ENCODE peak calls at places on chromosomes 2 and 18, in nine cellular contexts. P is IMR-90; Q is CD4-positive, alpha-beta T cell; F is NCI-H460; X is stimulated activated CD8-positive, alpha-beta memory T cell treated with anti-CD3 and anti-CD28 coated beads, Interleukin-4, amount 100 ng/mL, for 1 hour; D is activated CD8-positive, alpha-beta memory T cell treated with anti-CD3 and anti-CD28 coated beads, Interleukin-2, amount 50 U/mL, for 4 hours; C is A172; V is HEK293T; E is anterior cingulate cortex. A is an unnamed sample.

GRCh38 chr2:173715483-173715882 is 249.7 kb downstream of the SP3 start:
- DNase-seq in P (no peak), Q (no peak), F (no peak), X (no peak), D (no peak), C (no peak), V (no peak), E (no peak), A (no peak)

GRCh38 chr2:239307921-239308620 is 92.7 kb downstream of the HDAC4 start:
- DNase-seq in P (no peak), Q (no peak), F (no peak), X (no peak), D (peak), C (no peak), V (no peak), E (no peak), A (no peak)

GRCh38 chr2:200380833-200381542 is 74.5 kb downstream of the SPATS2L start:
- DNase-seq in P (peak), Q (no peak), F (no peak), X (no peak), D (no peak), C (peak), V (no peak), E (no peak), A (peak)

GRCh38 chr2:46230115-46230571 is 67.1 kb upstream of the EPAS1 start:
- DNase-seq in P (no peak), Q (no peak), F (no peak), X (no peak), D (peak), C (no peak), V (no peak), E (peak), A (no peak)

GRCh38 chr2:229665158-229665557 is 49.2 kb downstream of the DNER start:
- DNase-seq in P (no peak), Q (no peak), F (no peak), X (no peak), D (no peak), C (no peak), V (no peak), E (no peak), A (no peak)

GRCh38 chr2:152560163-152560562 is 157.1 kb downstream of the PRPF40A start:
- DNase-seq in P (peak), Q (no peak), F (no peak), X (no peak), D (no peak), C (no peak), V (no peak), E (no peak), A (no peak)

GRCh38 chr18:35513181-35513932 is 15.6 kb upstream of the INO80C start:
- DNase-seq in P (peak), Q (no peak), F (no peak), X (no peak), D (no peak), C (peak), V (peak), E (no peak), A (peak)

GRCh38 chr2:219912530-219912929 is 285.1 kb downstream of the SLC4A3 start:
- DNase-seq in P (peak), Q (no peak), F (no peak), X (no peak), D (no peak), C (peak), V (peak), E (no peak), A (no peak)

GRCh38 chr2:116510117-116510671 is 1304.3 kb upstream of the DDX18 start:
- DNase-seq in P (no peak), Q (no peak), F (peak), X (no peak), D (no peak), C (peak), V (no peak), E (no peak), A (peak)

GRCh38 chr18:79121746-79122474 is 52.7 kb downstream of the ATP9B start:
- DNase-seq in P (peak), Q (no peak), F (no peak), X (no peak), D (no peak), C (no peak), V (no peak), E (no peak), A (no peak)

GRCh38 chr2:20135631-20136050 is 84.2 kb upstream of the LAPTM4A start:
- DNase-seq in P (peak), Q (peak), F (peak), X (no peak), D (no peak), C (peak), V (peak), E (no peak), A (peak)

GRCh38 chr2:12300019-12300602 is 416.6 kb upstream of the TRIB2 start:
- DNase-seq in P (peak), Q (no peak), F (no peak), X (no peak), D (no peak), C (no peak), V (no peak), E (no peak), A (no peak)

GRCh38 chr2:191811807-191812602 is 34.9 kb downstream of the CAVIN2 start:
- DNase-seq in P (peak), Q (peak), F (peak), X (no peak), D (peak), C (peak), V (peak), E (peak), A (peak)

GRCh38 chr2:24577481-24577880 is 86.4 kb downstream of the NCOA1 start:
- DNase-seq in P (no peak), Q (no peak), F (no peak), X (no peak), D (no peak), C (no peak), V (no peak), E (no peak), A (no peak)

GRCh38 chr2:150133623-150134022 is 353.8 kb downstream of the RND3 start:
- DNase-seq in P (peak), Q (no peak), F (peak), X (no peak), D (no peak), C (peak), V (peak), E (no peak), A (peak)

GRCh38 chr2:160652236-160652635 is 158.6 kb upstream of the RBMS1 start:
- DNase-seq in P (no peak), Q (peak), F (no peak), X (peak), D (peak), C (peak), V (no peak), E (no peak), A (no peak)

GRCh38 chr18:11955299-11956029 is 25.8 kb upstream of the IMPA2 start:
- DNase-seq in P (peak), Q (no peak), F (no peak), X (no peak), D (no peak), C (peak), V (no peak), E (peak), A (no peak)

GRCh38 chr2:161796192-161796591 is 172.0 kb downstream of the SLC4A10 start:
- DNase-seq in P (no peak), Q (no peak), F (peak), X (no peak), D (no peak), C (no peak), V (no peak), E (no peak), A (peak)

GRCh38 chr2:73103018-73103542 is 9.7 kb downstream of the RAB11FIP5 start:
- DNase-seq in P (no peak), Q (no peak), F (no peak), X (no peak), D (no peak), C (peak), V (no peak), E (no peak), A (no peak)

GRCh38 chr2:898319-898718 is 52.3 kb upstream of the SNTG2 start:
- DNase-seq in P (no peak), Q (no peak), F (no peak), X (no peak), D (no peak), C (no peak), V (peak), E (no peak), A (no peak)

GRCh38 chr2:148928395-148928794 is 53.4 kb downstream of the KIF5C start:
- DNase-seq in P (no peak), Q (no peak), F (no peak), X (no peak), D (no peak), C (no peak), V (no peak), E (no peak), A (no peak)

A was measured in LoVo.